ENCODE peak calls at places on chromosome 12, in six cellular contexts. One of them, this sample, is unnamed.

GRCh38 chr12:4270016-4270669 is 3.4 kb upstream of the CCND2 start:
- DNase-seq in RWPE1: no peak
- DNase-seq in hypothalamus: no peak
- DNase-seq in stimulated activated CD4-positive, alpha-beta T cell treated with anti-CD3 and anti-CD28 coated beads, Interleukin-1b, Interleukin-23, amount 100 ng/mL, for 48 hours: peak; percentile 64
- DNase-seq in RKO: no peak
- DNase-seq in anterior cingulate cortex: no peak
- DNase-seq in this sample: peak; percentile 64

GRCh38 chr12:92608418-92609091 is 94.2 kb upstream of the PLEKHG7 start:
- DNase-seq in stimulated activated CD4-positive, alpha-beta T cell treated with anti-CD3 and anti-CD28 coated beads, Interleukin-1b, Interleukin-23, amount 100 ng/mL, for 48 hours: no peak
- DNase-seq in hypothalamus: no peak
- DNase-seq in RKO: peak; percentile 62
- DNase-seq in anterior cingulate cortex: no peak
- DNase-seq in RWPE1: peak; percentile 32
- DNase-seq in this sample: no peak

GRCh38 chr12:29725587-29726320 is 58.0 kb downstream of the TMTC1 start:
- DNase-seq in hypothalamus: peak; percentile 44
- DNase-seq in RWPE1: no peak
- DNase-seq in RKO: no peak
- DNase-seq in anterior cingulate cortex: peak; percentile 27
- DNase-seq in stimulated activated CD4-positive, alpha-beta T cell treated with anti-CD3 and anti-CD28 coated beads, Interleukin-1b, Interleukin-23, amount 100 ng/mL, for 48 hours: no peak
- DNase-seq in this sample: no peak

GRCh38 chr12:14410177-14410576 is 44.7 kb downstream of the ATF7IP start:
- DNase-seq in stimulated activated CD4-positive, alpha-beta T cell treated with anti-CD3 and anti-CD28 coated beads, Interleukin-1b, Interleukin-23, amount 100 ng/mL, for 48 hours: no peak
- DNase-seq in RKO: no peak
- DNase-seq in hypothalamus: no peak
- DNase-seq in RWPE1: no peak
- DNase-seq in anterior cingulate cortex: no peak
- DNase-seq in this sample: no peak

GRCh38 chr12:127145929-127146789 is 1120.8 kb upstream of the TMEM132C start:
- DNase-seq in RWPE1: peak; percentile 84
- DNase-seq in stimulated activated CD4-positive, alpha-beta T cell treated with anti-CD3 and anti-CD28 coated beads, Interleukin-1b, Interleukin-23, amount 100 ng/mL, for 48 hours: peak; percentile 76
- DNase-seq in hypothalamus: peak; percentile 69
- DNase-seq in anterior cingulate cortex: peak; percentile 80
- DNase-seq in RKO: no peak
- DNase-seq in this sample: no peak

GRCh38 chr12:119235352-119235751 is 56.6 kb downstream of the HSPB8 start:
- DNase-seq in RKO: peak; percentile 4
- DNase-seq in hypothalamus: no peak
- DNase-seq in stimulated activated CD4-positive, alpha-beta T cell treated with anti-CD3 and anti-CD28 coated beads, Interleukin-1b, Interleukin-23, amount 100 ng/mL, for 48 hours: no peak
- DNase-seq in RWPE1: no peak
- DNase-seq in anterior cingulate cortex: no peak
- DNase-seq in this sample: no peak

GRCh38 chr12:99122496-99122895 is 477.4 kb downstream of the APAF1 start:
- DNase-seq in RWPE1: no peak
- DNase-seq in RKO: no peak
- DNase-seq in stimulated activated CD4-positive, alpha-beta T cell treated with anti-CD3 and anti-CD28 coated beads, Interleukin-1b, Interleukin-23, amount 100 ng/mL, for 48 hours: no peak
- DNase-seq in hypothalamus: no peak
- DNase-seq in anterior cingulate cortex: peak; percentile 11
- DNase-seq in this sample: no peak

GRCh38 chr12:91722072-91722471 is 423.6 kb downstream of the BTG1 start:
- DNase-seq in stimulated activated CD4-positive, alpha-beta T cell treated with anti-CD3 and anti-CD28 coated beads, Interleukin-1b, Interleukin-23, amount 100 ng/mL, for 48 hours: peak; percentile 21
- DNase-seq in anterior cingulate cortex: no peak
- DNase-seq in RWPE1: peak; percentile 8
- DNase-seq in hypothalamus: no peak
- DNase-seq in RKO: no peak
- DNase-seq in this sample: peak; percentile 57

GRCh38 chr12:133037207-133038005 is at the start of gene ZNF84:
- DNase-seq in RWPE1: peak; percentile 90
- DNase-seq in RKO: peak; percentile 99
- DNase-seq in stimulated activated CD4-positive, alpha-beta T cell treated with anti-CD3 and anti-CD28 coated beads, Interleukin-1b, Interleukin-23, amount 100 ng/mL, for 48 hours: peak; percentile 98
- DNase-seq in anterior cingulate cortex: peak; percentile 94
- DNase-seq in hypothalamus: peak; percentile 93
- DNase-seq in this sample: peak; percentile 97

GRCh38 chr12:8088574-8088973 is 6.5 kb downstream of the NECAP1 start:
- DNase-seq in RKO: no peak
- DNase-seq in anterior cingulate cortex: no peak
- DNase-seq in stimulated activated CD4-positive, alpha-beta T cell treated with anti-CD3 and anti-CD28 coated beads, Interleukin-1b, Interleukin-23, amount 100 ng/mL, for 48 hours: peak; percentile 39
- DNase-seq in hypothalamus: no peak
- DNase-seq in RWPE1: no peak
- DNase-seq in this sample: no peak

GRCh38 chr12:46556105-46556559 is 183.6 kb upstream of the SLC38A2 start:
- DNase-seq in RKO: peak; percentile 91
- DNase-seq in anterior cingulate cortex: no peak
- DNase-seq in hypothalamus: no peak
- DNase-seq in RWPE1: no peak
- DNase-seq in stimulated activated CD4-positive, alpha-beta T cell treated with anti-CD3 and anti-CD28 coated beads, Interleukin-1b, Interleukin-23, amount 100 ng/mL, for 48 hours: no peak
- DNase-seq in this sample: no peak

GRCh38 chr12:40832668-40833067 is 140.4 kb downstream of the CNTN1 start:
- DNase-seq in RKO: no peak
- DNase-seq in hypothalamus: no peak
- DNase-seq in RWPE1: no peak
- DNase-seq in stimulated activated CD4-positive, alpha-beta T cell treated with anti-CD3 and anti-CD28 coated beads, Interleukin-1b, Interleukin-23, amount 100 ng/mL, for 48 hours: no peak
- DNase-seq in anterior cingulate cortex: no peak
- DNase-seq in this sample: no peak

GRCh38 chr12:124303579-124304313 is 8.9 kb downstream of the RFLNA start:
- DNase-seq in hypothalamus: no peak
- DNase-seq in stimulated activated CD4-positive, alpha-beta T cell treated with anti-CD3 and anti-CD28 coated beads, Interleukin-1b, Interleukin-23, amount 100 ng/mL, for 48 hours: no peak
- DNase-seq in anterior cingulate cortex: no peak
- DNase-seq in RKO: no peak
- DNase-seq in RWPE1: no peak
- DNase-seq in this sample: no peak